ENCODE peak calls at places on chromosomes 2 and 18, in four cellular contexts. J is body of pancreas, F is pancreas, I is left lung. V is an unnamed sample.
A peak's percentile ranks its signal among the peaks of the same experiment; 100 is the strongest.

GRCh38 chr18:35680139-35680551 is 98.6 kb downstream of the GALNT1 start:
- DNase-seq in F (no peak), I (no peak), J (no peak), V (no peak)

GRCh38 chr2:226665306-226665831 is 134.3 kb downstream of the IRS1 start:
- DNase-seq in J (no peak), F (no peak), I (no peak), V (no peak)

GRCh38 chr2:126907671-126908070 is 9.0 kb downstream of the TEX51 start:
- DNase-seq in F (no peak), I (no peak), J (no peak), V (no peak)

GRCh38 chr2:29182920-29183319 is 67.7 kb downstream of the CLIP4 start:
- DNase-seq in J (no peak), F (no peak), I (no peak), V (no peak)

GRCh38 chr2:232539298-232540231 is at the start of gene CHRNG:
- DNase-seq in J (no peak), I (peak; percentile 69), F (no peak), V (no peak)

GRCh38 chr2:143575340-143575739 is 446.1 kb downstream of the ARHGAP15 start:
- DNase-seq in I (no peak), J (no peak), F (no peak), V (no peak)

GRCh38 chr2:145797692-145798091 is 1277.8 kb upstream of the ZEB2 start:
- DNase-seq in F (no peak), J (no peak), I (no peak), V (no peak)

GRCh38 chr18:4454548-4455112 is 477 bp downstream of the DLGAP1 start:
- DNase-seq in J (no peak), F (peak; percentile 43), I (peak; percentile 75), V (no peak)

GRCh38 chr2:102061962-102062795 is 70.4 kb downstream of the IL1R2 start:
- DNase-seq in F (no peak), I (no peak), J (peak; percentile 58), V (no peak)

GRCh38 chr18:69400976-69401474 is 337 bp downstream of the DOK6 start:
- DNase-seq in J (no peak), I (peak; percentile 69), F (peak; percentile 58), V (no peak)

DNA sequence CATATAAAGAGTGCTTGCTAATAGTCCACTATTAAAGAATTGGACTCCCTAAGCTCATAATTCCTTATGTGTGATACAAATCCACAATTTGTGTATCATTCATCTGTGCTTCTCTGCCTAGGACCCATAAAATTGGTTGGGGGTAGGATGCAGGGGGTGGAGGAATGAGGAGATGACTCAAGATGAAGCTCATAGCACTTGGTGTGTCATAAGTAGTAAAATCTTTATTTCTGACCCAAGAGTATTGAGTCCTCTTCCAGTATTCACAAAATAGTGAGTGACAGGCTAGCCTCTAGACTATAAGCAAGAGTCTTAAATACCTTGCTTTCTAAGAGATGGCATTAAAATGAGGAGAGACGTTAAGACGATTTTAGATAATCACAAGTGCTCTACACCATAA is 390.9 kb upstream of the CDH19 start:
- DNase-seq in J (no peak), I (no peak), F (no peak), V (no peak)
- H3K9me3 ChIP-seq in J (no peaks in the 10 kb centered on the region), I (peaks cover 3% of the 10 kb centered on the region), F (no peaks in the 10 kb centered on the region), V (no peaks in the 10 kb centered on the region)

GRCh38 chr2:69221960-69222751 is 164.9 kb downstream of the GFPT1 start:
- DNase-seq in I (no peak), J (no peak), F (no peak), V (no peak)

GRCh38 chr2:69224495-69224803 is 162.6 kb downstream of the GFPT1 start:
- DNase-seq in F (no peak), J (no peak), I (no peak), V (no peak)

GRCh38 chr2:69223759-69224494 is 163.1 kb downstream of the GFPT1 start:
- DNase-seq in J (no peak), F (no peak), I (no peak), V (no peak)

GRCh38 chr2:69221512-69221911 is 165.5 kb downstream of the GFPT1 start:
- DNase-seq in J (no peak), F (no peak), I (no peak), V (no peak)

DNA sequence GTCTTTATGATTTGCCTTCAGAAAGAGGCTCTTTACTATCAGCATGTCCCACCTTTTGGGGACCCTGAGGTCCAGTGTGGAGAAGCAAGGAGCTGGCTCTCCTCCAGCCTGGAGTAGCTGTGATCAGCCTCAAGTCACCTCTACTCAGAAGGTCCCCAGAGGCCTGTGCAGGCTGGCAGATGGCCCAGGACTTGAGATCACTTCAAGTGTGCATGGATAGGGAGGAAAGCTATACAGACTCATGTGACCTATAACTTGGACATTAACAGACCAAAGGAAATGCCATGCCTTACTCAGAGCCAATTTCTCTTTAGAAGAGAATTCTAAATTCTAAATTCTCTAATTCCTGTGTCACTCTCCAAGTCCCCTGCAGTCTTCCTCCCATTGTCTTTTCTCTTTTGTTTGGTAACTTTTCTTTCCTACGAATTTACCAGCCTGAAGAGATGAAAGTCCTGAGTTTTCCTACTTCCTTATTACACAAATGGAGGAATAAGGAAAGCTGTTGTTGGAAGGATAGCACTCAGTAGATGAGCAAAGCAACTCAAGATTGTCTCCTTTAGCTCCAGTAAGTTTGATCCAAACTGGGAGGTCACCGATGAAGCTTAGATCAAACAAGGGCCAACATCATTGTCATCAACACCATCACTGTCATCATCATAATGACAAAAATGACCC is 163.9 kb downstream of the GFPT1 start:
- DNase-seq in F (no peak), J (no peak), I (no peak), V (no peak)
- H3K27ac ChIP-seq in F (no peak overlapping the region), J (no peak overlapping the region), I (peak overlapping the region; percentile 18), V (no peak overlapping the region)

GRCh38 chr2:15838481-15838880 is 101.9 kb upstream of the MYCN start:
- DNase-seq in J (no peak), F (no peak), I (no peak), V (no peak)

GRCh38 chr2:15839461-15840124 is 100.8 kb upstream of the MYCN start:
- DNase-seq in I (no peak), J (no peak), F (no peak), V (no peak)

GRCh38 chr2:15840969-15841368 is 99.4 kb upstream of the MYCN start:
- DNase-seq in I (no peak), J (no peak), F (no peak), V (no peak)

GRCh38 chr2:15841776-15842554 is 98.4 kb upstream of the MYCN start:
- DNase-seq in I (no peak), F (no peak), J (no peak), V (no peak)

GRCh38 chr2:15840173-15840572 is 100.2 kb upstream of the MYCN start:
- DNase-seq in J (no peak), I (no peak), F (no peak), V (no peak)
- H3K9me3 ChIP-seq in J (no peaks in the 10 kb centered on the region), I (no peaks in the 10 kb centered on the region), F (no peaks in the 10 kb centered on the region), V (no peaks in the 10 kb centered on the region)

DNA sequence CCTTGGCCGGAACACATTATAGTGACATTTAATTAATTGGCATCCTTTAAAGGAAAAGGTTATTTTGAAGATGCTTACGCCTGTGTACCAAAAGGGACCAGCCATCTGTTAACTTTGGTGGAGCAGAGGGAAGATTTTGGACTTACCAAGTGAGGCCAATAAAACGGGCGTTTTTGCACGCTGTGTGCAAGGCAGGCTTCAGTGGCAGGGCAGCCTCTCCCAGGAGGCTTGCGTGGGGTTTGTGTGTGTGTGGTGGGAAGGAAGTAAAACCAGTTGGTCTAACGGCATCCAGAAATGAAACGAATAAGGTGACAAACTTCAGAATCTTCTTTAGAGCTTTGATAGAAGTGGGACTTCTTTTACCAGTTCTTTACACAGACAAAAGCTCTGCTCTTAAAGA is 191.7 kb downstream of the PRKCE start:
- DNase-seq in F (no peak), I (no peak), J (no peak), V (no peak)
- H3K27ac ChIP-seq in F (no peak overlapping the region), I (no peak overlapping the region), J (no peak overlapping the region), V (no peak overlapping the region)

DNA sequence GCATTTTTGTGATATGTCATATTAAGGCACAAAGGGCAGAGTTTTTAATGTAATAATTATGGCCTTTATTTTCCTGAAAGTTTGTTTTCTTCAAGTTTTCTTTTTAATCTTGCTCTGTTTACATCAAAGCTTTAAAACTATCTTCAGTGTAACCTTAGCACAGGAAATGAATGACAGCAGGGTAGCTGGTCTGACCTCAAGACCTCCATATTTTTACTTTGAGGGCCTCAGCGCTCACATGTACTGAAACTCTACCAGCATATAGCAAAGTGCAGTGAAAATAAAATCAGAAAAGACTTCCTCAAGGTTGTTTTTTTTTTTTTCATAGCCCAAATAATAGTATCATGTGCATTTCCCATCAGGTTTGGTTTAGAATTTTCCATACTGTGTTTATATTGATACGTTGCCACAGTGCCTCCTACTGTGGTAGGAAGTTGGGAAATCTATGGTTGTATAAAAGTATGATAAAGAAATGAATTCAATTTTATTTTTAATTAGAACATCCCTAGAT is 163.4 kb downstream of the UBE2E3 start:
- DNase-seq in F (no peak), I (no peak), J (no peak), V (peak; percentile 68)
- H3K9me3 ChIP-seq in F (no peaks in the 10 kb centered on the region), I (peaks cover 8% of the 10 kb centered on the region), J (no peaks in the 10 kb centered on the region), V (no peaks in the 10 kb centered on the region)